ENCODE peak calls at places on chromosomes 13 and 19, in five cellular contexts. L, D, M, Y and F are unnamed samples.

GRCh38 chr13:51323824-51324511 is 15.5 kb upstream of the SERPINE3 start:
- DNase-seq in Y (no peak), M (no peak), L (no peak), D (no peak), F (no peak)

GRCh38 chr13:75904012-75904411 is 267.9 kb downstream of the LMO7 start:
- DNase-seq in L (no peak), Y (no peak), D (no peak), M (no peak), F (no peak)

GRCh38 chr13:43023244-43023931 is at the start of gene DNAJC15:
- DNase-seq in M (peak; percentile 49), D (peak; percentile 78), L (peak; percentile 66), Y (peak; percentile 9), F (peak; percentile 85)

GRCh38 chr19:58554494-58555368 is at the start of gene CHMP2A:
- DNase-seq in Y (peak; percentile 93), D (peak; percentile 98), M (no peak), L (peak; percentile 93), F (peak; percentile 96)

GRCh38 chr19:6073858-6074708 is 36.2 kb downstream of the RFX2 start:
- DNase-seq in D (no peak), L (no peak), M (no peak), Y (no peak), F (no peak)

GRCh38 chr19:5594521-5594950 is 26.8 kb upstream of the TINCR start:
- DNase-seq in M (no peak), Y (no peak), L (no peak), D (no peak), F (no peak)

GRCh38 chr13:106498571-106498970 is 36.9 kb downstream of the EFNB2 start:
- DNase-seq in Y (no peak), L (no peak), D (no peak), M (no peak), F (no peak)

GRCh38 chr19:34732548-34733255 is 1.3 kb upstream of the ZNF181 start:
- DNase-seq in L (no peak), D (no peak), M (no peak), Y (no peak), F (no peak)

GRCh38 chr13:113367020-113367560 is 3.2 kb upstream of the GRTP1 start:
- DNase-seq in D (no peak), Y (no peak), M (no peak), L (no peak), F (no peak)

GRCh38 chr19:41928221-41928683 is at the start of gene ERFL:
- DNase-seq in L (no peak), M (no peak), Y (no peak), D (no peak), F (no peak)